ENCODE peak calls at places on chromosomes 12 and 14, in four cellular contexts. N, G, M and R are unnamed samples.

GRCh38 chr12:110657747-110658146 is 31.2 kb downstream of the HVCN1 start:
- DNase-seq in N (no peak), M (no peak), G (no peak), R (no peak)

GRCh38 chr12:111408686-111409402 is 3.1 kb downstream of the SH2B3 start:
- DNase-seq in N (no peak), M (no peak), G (no peak), R (no peak)

GRCh38 chr12:122894173-122895121 is 1.5 kb downstream of the VPS37B start:
- DNase-seq in M (no peak), N (no peak), G (no peak), R (no peak)

GRCh38 chr12:128786741-128787391 is 36.9 kb downstream of the SLC15A4 start:
- DNase-seq in M (no peak), N (no peak), G (no peak), R (no peak)

GRCh38 chr12:88982694-88983093 is 369.6 kb downstream of the DUSP6 start:
- DNase-seq in G (no peak), N (no peak), M (no peak), R (no peak)

GRCh38 chr14:79659995-79660975 is 551.0 kb downstream of the DIO2 start:
- DNase-seq in G (no peak), M (no peak), N (no peak), R (no peak)

GRCh38 chr12:50964432-50964831 is 12.1 kb downstream of the HIGD1C start:
- DNase-seq in M (no peak), N (no peak), G (no peak), R (no peak)

GRCh38 chr12:111158992-111159391 is 209.9 kb downstream of the PHETA1 start:
- DNase-seq in G (no peak), M (no peak), N (no peak), R (no peak)

GRCh38 chr14:65035049-65035448 is 48.4 kb downstream of the FNTB start:
- DNase-seq in N (no peak), G (no peak), M (peak; percentile 22), R (no peak)

GRCh38 chr14:54348923-54349615 is 47.7 kb upstream of the CDKN3 start:
- DNase-seq in N (no peak), G (no peak), M (no peak), R (no peak)

GRCh38 chr12:111359231-111359913 is 9.5 kb downstream of the PHETA1 start:
- DNase-seq in G (no peak), N (no peak), M (no peak), R (no peak)

GRCh38 chr14:52690983-52691760 is 4.2 kb downstream of the ERO1A start:
- DNase-seq in M (no peak), N (no peak), G (no peak), R (no peak)

GRCh38 chr12:109677323-109677722 is 36.3 kb upstream of the FAM222A start:
- DNase-seq in G (no peak), M (no peak), N (no peak), R (no peak)

GRCh38 chr12:109915171-109916040 is 15.3 kb downstream of the TCHP start:
- DNase-seq in G (no peak), N (no peak), M (no peak), R (no peak)

GRCh38 chr12:54131641-54132280 is 57.0 kb downstream of the SMUG1 start:
- DNase-seq in G (no peak), N (no peak), M (no peak), R (no peak)
- TF ChIP-seq TAF1 in G (no peak), N (no peak), M (no peak), R (no peak)

DNA sequence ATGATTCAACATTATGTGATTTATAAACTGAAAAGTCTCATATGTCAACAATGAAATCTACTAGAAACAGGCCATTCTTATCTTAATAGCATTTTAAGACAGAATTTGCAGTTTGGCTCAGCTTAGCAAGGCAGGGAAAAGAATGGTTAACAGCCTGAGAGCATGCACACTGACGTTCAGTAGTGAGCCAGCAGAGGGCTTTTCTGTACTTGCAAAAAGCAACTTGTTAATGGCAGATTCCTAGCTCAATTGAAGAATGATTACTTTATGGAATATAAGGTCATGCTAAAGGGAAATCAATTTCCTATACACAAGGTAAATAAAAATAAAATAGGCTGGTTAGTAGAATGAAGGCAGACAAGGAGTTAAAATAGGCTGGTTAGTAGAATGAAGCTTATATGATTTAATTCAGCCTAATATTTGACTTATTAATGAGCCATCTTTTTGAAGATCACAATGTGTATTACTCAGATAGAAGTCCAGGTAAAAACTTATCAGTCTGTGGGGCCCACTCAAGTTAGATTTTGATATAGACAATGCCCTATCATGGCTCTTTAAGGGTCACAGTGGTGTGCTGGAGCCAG is 95.9 kb downstream of the OTOGL start:
- DNase-seq in G (peak; percentile 15), N (no peak), M (peak; percentile 6), R (no peak)
- TF ChIP-seq TAF1 in G (no peak), N (no peak), M (no peak), R (no peak)

GRCh38 chr12:83388551-83388950 is 701.8 kb downstream of the TMTC2 start:
- DNase-seq in G (no peak), M (no peak), N (no peak), R (no peak)
- TF ChIP-seq TAF1 in G (no peak), M (no peak), N (no peak), R (no peak)

GRCh38 chr14:38716871-38717270 is 386.2 kb downstream of the SEC23A start:
- DNase-seq in N (no peak), G (no peak), M (peak; percentile 2), R (no peak)
- TF ChIP-seq TAF1 in N (no peak), G (no peak), M (no peak), R (no peak)

DNA sequence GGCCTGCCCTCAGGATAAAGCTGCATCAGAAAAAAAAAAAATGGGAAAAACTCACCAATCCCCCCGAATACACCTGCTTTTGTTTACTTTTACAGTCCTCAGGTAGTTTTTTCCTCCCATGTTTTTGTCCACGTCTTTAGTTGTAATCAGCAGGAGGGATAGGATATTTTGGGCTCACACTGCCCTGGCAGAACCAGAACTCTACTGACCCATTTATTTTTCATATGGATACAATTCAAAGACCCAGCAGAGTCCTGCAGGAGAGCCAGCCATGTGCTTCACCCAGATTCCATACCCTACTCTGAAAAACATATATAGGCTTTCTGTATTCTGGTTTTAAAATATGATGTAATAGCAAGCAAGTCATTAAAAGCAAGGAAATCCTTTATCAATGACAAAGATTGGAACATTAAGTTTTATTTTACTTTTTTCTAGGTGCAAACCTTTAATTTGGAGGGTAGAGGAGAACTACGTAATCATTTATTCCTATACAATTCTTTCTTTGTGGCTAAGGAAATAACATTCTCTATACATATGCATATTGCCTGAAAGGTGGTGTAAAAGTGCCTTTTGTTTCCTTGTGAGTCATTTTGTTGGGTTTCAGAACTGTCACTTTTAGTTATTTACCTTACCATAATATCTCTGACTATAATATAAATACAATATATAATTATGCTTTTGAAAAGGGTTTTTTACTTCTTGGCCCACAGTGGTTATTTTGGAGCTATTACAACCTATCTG is 19.1 kb downstream of the DACT1 start:
- DNase-seq in M (no peak), N (no peak), G (no peak), R (no peak)
- TF ChIP-seq TAF1 in M (no peak), N (no peak), G (no peak), R (no peak)

DNA sequence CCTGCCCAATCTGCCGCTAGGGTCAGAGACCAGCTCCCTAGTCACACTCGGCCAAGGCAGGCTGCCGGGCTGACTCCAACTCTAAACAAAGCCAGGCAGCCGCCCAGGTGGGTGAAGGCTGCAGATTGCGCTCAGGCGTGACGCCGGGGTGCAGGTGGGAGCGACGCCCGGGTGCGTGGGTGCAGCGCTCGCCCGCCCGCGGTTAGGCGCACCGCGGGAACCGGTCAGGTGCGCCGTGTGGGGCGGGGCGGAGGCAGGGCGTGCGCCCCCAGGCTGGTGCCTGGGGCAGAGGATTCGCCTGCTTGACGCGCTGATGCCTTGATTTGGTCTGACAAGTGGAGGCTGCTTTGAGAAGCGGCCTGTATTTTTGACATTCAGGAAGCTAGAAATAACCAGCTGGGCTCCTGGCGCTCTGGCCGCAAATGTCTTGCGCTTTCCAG is 126.7 kb upstream of the HIF1A start:
- DNase-seq in M (no peak), N (no peak), G (no peak), R (peak; percentile 66)
- TF ChIP-seq TAF1 in M (no peak), N (peak; percentile 29), G (no peak), R (peak; percentile 86)

DNA sequence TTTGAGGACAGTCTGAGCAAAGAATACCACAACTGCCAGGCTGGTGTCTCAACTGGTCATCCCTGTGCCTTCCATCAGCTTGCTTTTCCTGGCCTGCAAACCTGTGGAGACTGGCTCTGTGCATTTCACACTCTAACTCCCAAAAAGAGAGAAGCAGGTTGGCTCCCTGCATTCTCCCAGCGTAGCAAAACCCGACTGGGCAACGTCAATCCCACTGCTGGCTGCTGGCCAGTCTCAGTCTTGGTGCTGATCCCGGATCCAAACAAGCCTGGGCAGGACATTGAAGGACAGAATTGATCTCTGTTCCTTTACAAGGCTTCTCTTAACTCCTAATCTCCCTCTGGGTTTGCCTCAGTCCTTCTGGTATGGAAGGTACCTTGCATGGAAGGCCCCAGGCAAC is 65.4 kb downstream of the FZD10 start:
- DNase-seq in M (no peak), G (no peak), N (no peak), R (no peak)
- TF ChIP-seq TAF1 in M (no peak), G (no peak), N (no peak), R (no peak)

GRCh38 chr12:117151195-117152031 is 38.9 kb downstream of the FBXO21 start:
- DNase-seq in N (peak; percentile 44), M (peak; percentile 68), G (peak; percentile 85), R (no peak)
- TF ChIP-seq TAF1 in N (no peak), M (no peak), G (no peak), R (no peak)

GRCh38 chr12:99232324-99232723 is 415.2 kb upstream of the GARIN6 start:
- DNase-seq in N (no peak), G (no peak), M (no peak), R (no peak)
- TF ChIP-seq TAF1 in N (no peak), G (no peak), M (no peak), R (no peak)